ENCODE peak calls at places on chromosomes 6 and 20, in six cellular contexts. Z is HCT116, B is H1, V is HepG2, D is K562, K is GM12878. H is an unnamed sample.

GRCh38 chr6:16966821-16967817 is 134.7 kb upstream of the STMND1 start:
- DNase-seq in Z (no peak), B (no peak), V (no peak), D (no peak), K (no peak), H (no peak)

GRCh38 chr20:37943501-37944455 is 40.9 kb downstream of the VSTM2L start:
- DNase-seq in Z (no peak), B (peak), V (no peak), D (peak), K (no peak), H (no peak)

GRCh38 chr20:9053108-9053507 is 15.8 kb upstream of the PLCB4 start:
- DNase-seq in Z (no peak), B (no peak), V (no peak), D (no peak), K (no peak), H (no peak)

GRCh38 chr6:34094474-34095135 is 51.3 kb downstream of the GRM4 start:
- DNase-seq in Z (no peak), B (no peak), V (no peak), D (no peak), K (no peak), H (no peak)

GRCh38 chr6:168014406-168014959 is 17.0 kb downstream of the KIF25 start:
- DNase-seq in Z (no peak), B (no peak), V (no peak), D (no peak), K (no peak), H (no peak)

GRCh38 chr6:129577691-129578090 is 132.3 kb downstream of the ARHGAP18 start:
- DNase-seq in Z (no peak), B (no peak), V (no peak), D (no peak), K (no peak), H (no peak)

GRCh38 chr6:1043458-1043836 is 268.5 kb upstream of the FOXQ1 start:
- DNase-seq in Z (no peak), B (no peak), V (no peak), D (no peak), K (no peak), H (no peak)

GRCh38 chr6:39309942-39310531 is 4.2 kb downstream of the KCNK17 start:
- DNase-seq in Z (peak), B (peak), V (peak), D (peak), K (no peak), H (peak)

GRCh38 chr20:21713470-21713869 is 8.0 kb downstream of the PAX1 start:
- DNase-seq in Z (no peak), B (no peak), V (no peak), D (no peak), K (no peak), H (no peak)

GRCh38 chr6:133132092-133132491 is 109.1 kb upstream of the EYA4 start:
- DNase-seq in Z (no peak), B (no peak), V (no peak), D (no peak), K (no peak), H (no peak)

GRCh38 chr6:55449219-55449618 is 122.0 kb downstream of the GFRAL start:
- DNase-seq in Z (no peak), B (no peak), V (no peak), D (no peak), K (no peak), H (no peak)

GRCh38 chr6:16238658-16239089 is 287 bp downstream of the GMPR start:
- DNase-seq in Z (no peak), B (peak), V (no peak), D (peak), K (no peak), H (no peak)

GRCh38 chr20:36465109-36466080 is 75.9 kb upstream of the MYL9 start:
- DNase-seq in Z (peak), B (no peak), V (peak), D (peak), K (no peak), H (peak)

GRCh38 chr6:28010526-28010925 is 53.5 kb downstream of the OR2B6 start:
- DNase-seq in Z (no peak), B (no peak), V (no peak), D (no peak), K (no peak), H (no peak)

GRCh38 chr6:115358616-115359015 is 702.1 kb downstream of the FRK start:
- DNase-seq in Z (no peak), B (no peak), V (no peak), D (no peak), K (no peak), H (no peak)

GRCh38 chr6:3902786-3903648 is 53.8 kb downstream of the FAM50B start:
- DNase-seq in Z (no peak), B (no peak), V (no peak), D (no peak), K (no peak), H (no peak)

GRCh38 chr6:167208819-167209576 is 51.2 kb upstream of the GPR31 start:
- DNase-seq in Z (no peak), B (peak), V (no peak), D (no peak), K (no peak), H (no peak)

GRCh38 chr20:6590891-6591679 is 176.4 kb upstream of the BMP2 start:
- DNase-seq in Z (no peak), B (no peak), V (no peak), D (no peak), K (no peak), H (no peak)

GRCh38 chr20:1469306-1469905 is 2.8 kb upstream of the NSFL1C start:
- DNase-seq in Z (no peak), B (no peak), V (no peak), D (peak), K (no peak), H (no peak)
- H3K9ac ChIP-seq in Z (no peak), B (no peak), V (peak), D (no peak), K (no peak), H (no peak)

DNA sequence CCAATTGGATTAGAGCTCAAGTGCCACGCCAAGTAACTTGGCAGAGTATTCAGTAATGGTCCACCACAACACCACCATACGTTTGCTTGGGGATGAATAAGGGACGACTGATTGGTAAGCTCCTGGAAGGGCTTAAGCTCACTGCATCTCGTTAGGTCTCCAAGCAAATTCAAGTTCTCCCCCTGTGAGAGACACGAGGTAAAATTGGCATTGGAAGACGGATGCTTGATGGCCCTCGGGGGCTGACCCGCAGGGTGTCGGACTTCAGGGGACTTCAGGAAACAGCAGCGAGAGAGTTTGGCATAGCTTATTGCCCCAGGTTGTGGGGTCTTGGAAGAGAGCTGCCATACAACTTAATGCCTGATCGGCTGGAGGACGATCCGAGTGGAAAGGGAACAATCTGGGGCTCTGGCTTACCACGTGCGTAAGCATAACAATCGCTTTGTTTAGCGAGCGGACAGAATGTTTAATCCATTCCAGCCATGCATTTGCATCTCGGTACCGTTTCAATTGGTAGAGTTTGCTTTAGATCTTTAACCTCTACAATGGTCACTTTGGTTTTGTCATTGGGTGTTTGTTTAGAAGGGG is 4.8 kb upstream of the ZNFX1 start:
- DNase-seq in Z (no peak), B (no peak), V (no peak), D (no peak), K (no peak), H (no peak)
- TF ChIP-seq ZNF274 in Z (no peak), B (no peak), V (no peak), D (no peak), K (no peak), H (no peak)

GRCh38 chr6:131937219-131937618 is 14.0 kb downstream of the CCN2 start:
- DNase-seq in Z (no peak), B (no peak), V (no peak), D (no peak), K (no peak), H (no peak)
- H3K9ac ChIP-seq in Z (no peak), B (no peak), V (no peak), D (no peak), K (no peak), H (no peak)

GRCh38 chr20:40160151-40160550 is 528.9 kb downstream of the MAFB start:
- DNase-seq in Z (peak), B (peak), V (peak), D (peak), K (peak), H (peak)
- TF ChIP-seq ZNF274 in Z (no peak), B (no peak), V (no peak), D (no peak), K (no peak), H (no peak)

DNA sequence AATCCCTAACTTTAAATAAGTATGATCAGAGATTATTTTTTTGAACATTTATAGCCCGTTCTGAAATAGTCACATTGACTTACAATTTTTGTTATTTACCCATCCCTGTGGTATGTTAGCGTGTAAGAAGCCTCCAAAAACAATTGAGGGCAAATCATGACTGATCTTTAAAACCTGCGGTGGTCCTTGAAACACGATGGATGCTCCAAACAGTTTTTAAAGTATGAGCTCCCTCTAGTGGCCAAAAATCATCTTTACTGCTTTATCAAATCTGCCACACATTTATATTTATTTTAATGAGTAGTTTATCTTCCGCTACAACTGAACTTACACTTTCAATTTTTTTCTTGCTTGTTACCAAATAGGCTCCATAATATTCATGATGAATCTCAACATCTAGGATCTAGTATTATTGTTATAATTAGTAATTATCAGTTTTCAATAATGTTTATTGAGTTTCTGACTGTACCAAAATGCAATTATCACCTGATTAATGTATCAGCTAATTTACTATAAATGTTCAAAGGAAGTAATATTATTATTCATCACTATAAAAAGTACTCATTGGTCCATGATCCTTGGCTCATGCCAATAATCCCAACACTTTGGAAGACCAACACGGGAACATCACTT is 52.2 kb downstream of the MARCKS start:
- DNase-seq in Z (peak), B (no peak), V (peak), D (peak), K (peak), H (peak)
- H3K9ac ChIP-seq in Z (no peak), B (no peak), V (no peak), D (no peak), K (no peak), H (no peak)

H was measured in NT2/D1.